ENCODE peak calls at places on chromosome 18, in eight cellular contexts. F is OCI-LY7, Q is hepatocyte, I is GM23338, B is GM23248, U is SK-N-SH, C is HCT116, E is PC-3. D is an unnamed sample.
A peak's percentile ranks its signal among the peaks of the same experiment; 100 is the strongest.

GRCh38 chr18:62071071-62071470 is 115.8 kb downstream of the PIGN start:
- DNase-seq in B (no peak), E (no peak), C (no peak), I (no peak), F (no peak), Q (no peak), U (no peak), D (no peak)

GRCh38 chr18:22601481-22601880 is 183.8 kb upstream of the CTAGE1 start:
- DNase-seq in Q (no peak), C (no peak), B (peak; percentile 80), E (peak; percentile 7), F (no peak), U (no peak), I (no peak), D (no peak)

GRCh38 chr18:12679183-12679786 is 21.4 kb upstream of the SPIRE1 start:
- DNase-seq in C (no peak), Q (no peak), I (no peak), F (no peak), U (no peak), E (peak; percentile 24), B (peak; percentile 65), D (no peak)

GRCh38 chr18:43303376-43303775 is 26.1 kb upstream of the SYT4 start:
- DNase-seq in C (no peak), B (no peak), U (no peak), F (no peak), I (no peak), Q (no peak), E (peak; percentile 7), D (no peak)

GRCh38 chr18:23352042-23352441 is 101.0 kb upstream of the RIOK3 start:
- DNase-seq in B (no peak), I (no peak), F (no peak), C (no peak), E (no peak), U (no peak), Q (no peak), D (no peak)

GRCh38 chr18:29083545-29083944 is 906.6 kb upstream of the CDH2 start:
- DNase-seq in I (no peak), C (no peak), B (peak; percentile 44), Q (no peak), E (no peak), U (no peak), F (no peak), D (no peak)

GRCh38 chr18:62523255-62523588 is 397 bp downstream of the ZCCHC2 start:
- DNase-seq in I (peak; percentile 75), E (no peak), B (no peak), C (no peak), U (no peak), Q (no peak), F (no peak), D (no peak)

GRCh38 chr18:906416-907170 is 1.9 kb downstream of the ADCYAP1 start:
- DNase-seq in E (no peak), I (peak; percentile 91), C (no peak), Q (peak; percentile 41), B (peak; percentile 3), U (peak; percentile 23), F (no peak), D (no peak)

GRCh38 chr18:27685807-27686412 is 491.0 kb downstream of the CDH2 start:
- DNase-seq in C (peak; percentile 18), Q (peak; percentile 69), I (peak; percentile 72), B (peak; percentile 74), U (peak; percentile 16), E (peak; percentile 69), F (peak; percentile 40), D (peak; percentile 19)

GRCh38 chr18:79424008-79424565 is 28.4 kb downstream of the NFATC1 start:
- DNase-seq in Q (no peak), E (no peak), U (no peak), C (no peak), I (no peak), F (no peak), B (no peak), D (no peak)

GRCh38 chr18:79111483-79111882 is 42.3 kb downstream of the ATP9B start:
- DNase-seq in E (no peak), U (no peak), Q (no peak), B (no peak), F (no peak), C (no peak), I (no peak), D (no peak)

GRCh38 chr18:28834889-28835288 is 658.0 kb upstream of the CDH2 start:
- DNase-seq in Q (no peak), F (no peak), I (no peak), B (peak; percentile 86), C (no peak), U (no peak), E (peak; percentile 90), D (no peak)

GRCh38 chr18:62832282-62832681 is 116.9 kb downstream of the PHLPP1 start:
- DNase-seq in E (peak; percentile 37), C (no peak), B (no peak), U (peak; percentile 30), F (no peak), Q (no peak), I (peak; percentile 82), D (no peak)

GRCh38 chr18:13872932-13873331 is 42.4 kb downstream of the MC2R start:
- DNase-seq in C (no peak), Q (no peak), I (peak; percentile 16), U (no peak), B (no peak), F (no peak), E (no peak), D (no peak)

GRCh38 chr18:77103181-77103875 is 29.3 kb downstream of the MBP start:
- DNase-seq in Q (no peak), F (no peak), B (peak; percentile 63), I (no peak), E (no peak), U (no peak), C (no peak), D (no peak)

GRCh38 chr18:48623468-48624220 is 84.8 kb downstream of the CTIF start:
- DNase-seq in B (peak; percentile 86), C (no peak), Q (no peak), I (no peak), E (peak; percentile 6), U (no peak), F (no peak), D (no peak)

GRCh38 chr18:8895987-8896619 is 190.7 kb downstream of the MTCL1 start:
- DNase-seq in B (peak; percentile 88), Q (no peak), E (peak; percentile 17), U (no peak), I (no peak), F (no peak), C (no peak), D (no peak)

GRCh38 chr18:46320297-46320696 is 216.1 kb downstream of the HAUS1 start:
- DNase-seq in U (no peak), B (no peak), C (no peak), F (no peak), Q (no peak), I (no peak), E (no peak), D (no peak)

DNA sequence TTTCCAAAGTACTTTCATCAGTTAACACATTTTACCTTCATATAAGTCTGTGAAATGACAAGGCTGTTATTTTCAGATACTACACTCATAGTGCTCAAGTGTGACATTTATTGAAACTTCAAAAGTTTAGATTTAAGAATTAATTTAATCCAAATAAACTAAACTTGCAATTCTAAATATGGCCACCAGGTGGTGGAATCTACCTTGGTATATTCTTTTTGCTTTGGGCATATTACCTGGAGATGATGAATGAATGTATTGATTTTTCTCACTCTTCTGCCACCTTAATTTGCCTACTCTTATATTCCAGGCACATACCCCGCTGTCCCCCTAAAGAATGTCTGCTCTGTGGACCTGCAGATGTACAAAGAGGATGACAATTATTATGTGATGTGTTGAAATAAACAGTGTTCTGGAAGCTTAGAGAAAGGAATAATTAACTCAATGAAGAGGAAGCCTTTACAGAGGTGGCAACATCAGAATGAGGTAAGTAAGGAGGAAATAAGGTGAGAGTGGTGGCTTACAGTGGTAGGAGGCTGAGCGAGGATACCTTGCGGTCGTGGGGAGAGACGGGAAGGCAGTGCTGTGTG is 179.7 kb downstream of the CELF4 start:
- DNase-seq in I (peak; percentile 70), C (peak; percentile 24), Q (peak; percentile 59), U (peak; percentile 52), F (peak; percentile 45), B (peak; percentile 26), E (peak; percentile 47), D (peak; percentile 55)
- TF ChIP-seq EZH2phosphoT487 in I (no peak), C (no peak), Q (no peak), U (no peak), F (no peak), B (no peak), E (no peak), D (no peak)

GRCh38 chr18:51082571-51083264 is 52.7 kb downstream of the SMAD4 start:
- DNase-seq in C (peak; percentile 45), Q (no peak), E (no peak), U (no peak), B (no peak), I (no peak), F (no peak), D (no peak)

GRCh38 chr18:51074605-51075004 is 44.6 kb downstream of the SMAD4 start:
- DNase-seq in C (no peak), U (no peak), I (no peak), E (no peak), Q (no peak), F (peak; percentile 50), B (no peak), D (no peak)

GRCh38 chr18:51077217-51077616 is 47.2 kb downstream of the SMAD4 start:
- DNase-seq in C (no peak), B (peak; percentile 80), F (no peak), Q (no peak), U (no peak), I (no peak), E (no peak), D (no peak)

GRCh38 chr18:51076503-51076902 is 46.5 kb downstream of the SMAD4 start:
- DNase-seq in F (no peak), C (no peak), E (no peak), U (no peak), Q (no peak), B (peak; percentile 29), I (no peak), D (no peak)

GRCh38 chr18:51078026-51078425 is 48.0 kb downstream of the SMAD4 start:
- DNase-seq in I (no peak), Q (no peak), E (no peak), C (no peak), F (no peak), B (no peak), U (no peak), D (no peak)
- H3K79me2 ChIP-seq in I (peaks cover 19% of the 10 kb centered on the region), Q (peaks cover 30% of the 10 kb centered on the region), E (no peaks in the 10 kb centered on the region), C (peaks cover 16% of the 10 kb centered on the region), F (no peaks in the 10 kb centered on the region), B (peaks cover 84% of the 10 kb centered on the region), U (peaks cover 49% of the 10 kb centered on the region), D (peaks cover 23% of the 10 kb centered on the region)

DNA sequence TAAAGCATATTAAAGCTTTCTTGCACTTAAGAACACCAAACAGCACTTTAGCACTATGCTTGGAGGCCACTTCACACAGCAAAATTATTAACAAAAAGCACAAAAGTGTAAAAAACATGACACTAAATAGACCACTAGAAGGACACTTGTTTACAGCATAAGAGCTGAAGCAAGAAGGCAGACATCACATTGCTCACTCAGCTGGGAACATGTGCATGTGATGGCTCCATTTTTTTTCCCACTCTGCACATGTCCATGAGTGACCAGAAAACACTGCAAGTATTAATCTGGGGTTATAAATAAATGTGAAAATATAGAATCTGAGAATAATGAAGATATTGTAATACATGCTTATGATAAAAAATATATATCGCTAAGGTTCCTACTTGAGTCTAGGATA is 103.1 kb upstream of the MAPRE2 start:
- DNase-seq in F (no peak), E (no peak), Q (no peak), B (no peak), I (no peak), C (no peak), U (no peak), D (no peak)
- H3K9me2 ChIP-seq in F (no peaks in the 10 kb centered on the region), E (no peaks in the 10 kb centered on the region), Q (no peaks in the 10 kb centered on the region), B (no peaks in the 10 kb centered on the region), I (no peaks in the 10 kb centered on the region), C (no peaks in the 10 kb centered on the region), U (no peaks in the 10 kb centered on the region), D (no peaks in the 10 kb centered on the region)

GRCh38 chr18:25805323-25805722 is 285.1 kb downstream of the SS18 start:
- DNase-seq in U (no peak), I (no peak), F (no peak), B (peak; percentile 98), Q (peak; percentile 24), C (no peak), E (no peak), D (no peak)
- TF ChIP-seq EZH2phosphoT487 in U (no peak), I (no peak), F (no peak), B (peak; percentile 46), Q (no peak), C (no peak), E (no peak), D (no peak)